ENCODE peak calls at places on chromosomes 4 and X, in nine cellular contexts. One of them, this sample, is unnamed.

GRCh38 chr4:121685257-121685656 is 11.5 kb downstream of the ANXA5 start:
- DNase-seq in IMR-90: peak
- DNase-seq in CD8-positive, alpha-beta memory T cell: no peak
- DNase-seq in AG04450: no peak
- DNase-seq in right cardiac atrium: no peak
- DNase-seq in heart right ventricle: no peak
- DNase-seq in sigmoid colon: no peak
- DNase-seq in testis: no peak
- DNase-seq in K562: no peak
- DNase-seq in this sample: no peak

GRCh38 chrX:83508526-83509245 is 596 bp downstream of the POU3F4 start:
- DNase-seq in K562: no peak
- DNase-seq in right cardiac atrium: peak
- DNase-seq in sigmoid colon: no peak
- DNase-seq in CD8-positive, alpha-beta memory T cell: no peak
- DNase-seq in heart right ventricle: no peak
- DNase-seq in IMR-90: no peak
- DNase-seq in testis: no peak
- DNase-seq in AG04450: no peak
- DNase-seq in this sample: no peak

GRCh38 chr4:169037491-169037890 is 27.4 kb upstream of the CBR4 start:
- DNase-seq in right cardiac atrium: no peak
- DNase-seq in CD8-positive, alpha-beta memory T cell: no peak
- DNase-seq in sigmoid colon: no peak
- DNase-seq in testis: no peak
- DNase-seq in K562: no peak
- DNase-seq in AG04450: no peak
- DNase-seq in IMR-90: no peak
- DNase-seq in heart right ventricle: no peak
- DNase-seq in this sample: no peak

GRCh38 chrX:54358424-54359211 is 772 bp upstream of the WNK3 start:
- DNase-seq in K562: no peak
- DNase-seq in sigmoid colon: peak
- DNase-seq in IMR-90: peak
- DNase-seq in heart right ventricle: peak
- DNase-seq in right cardiac atrium: peak
- DNase-seq in CD8-positive, alpha-beta memory T cell: peak
- DNase-seq in AG04450: peak
- DNase-seq in testis: peak
- DNase-seq in this sample: peak

GRCh38 chr4:186563761-186564160 is 8.4 kb upstream of the MTNR1A start:
- DNase-seq in right cardiac atrium: no peak
- DNase-seq in testis: no peak
- DNase-seq in heart right ventricle: no peak
- DNase-seq in IMR-90: no peak
- DNase-seq in sigmoid colon: no peak
- DNase-seq in CD8-positive, alpha-beta memory T cell: no peak
- DNase-seq in AG04450: no peak
- DNase-seq in K562: no peak
- DNase-seq in this sample: no peak

GRCh38 chrX:131588995-131589394 is 45.1 kb downstream of the OR13H1 start:
- DNase-seq in heart right ventricle: no peak
- DNase-seq in IMR-90: no peak
- DNase-seq in CD8-positive, alpha-beta memory T cell: no peak
- DNase-seq in testis: no peak
- DNase-seq in sigmoid colon: no peak
- DNase-seq in AG04450: no peak
- DNase-seq in K562: no peak
- DNase-seq in right cardiac atrium: no peak
- DNase-seq in this sample: no peak

GRCh38 chr4:87093443-87094123 is 126.8 kb downstream of the KLHL8 start:
- DNase-seq in IMR-90: peak
- DNase-seq in heart right ventricle: peak
- DNase-seq in K562: peak
- DNase-seq in AG04450: no peak
- DNase-seq in right cardiac atrium: no peak
- DNase-seq in CD8-positive, alpha-beta memory T cell: peak
- DNase-seq in testis: peak
- DNase-seq in sigmoid colon: no peak
- DNase-seq in this sample: no peak

GRCh38 chr4:102503831-102504786 is 3.0 kb downstream of the NFKB1 start:
- DNase-seq in AG04450: no peak
- DNase-seq in sigmoid colon: no peak
- DNase-seq in heart right ventricle: no peak
- DNase-seq in CD8-positive, alpha-beta memory T cell: peak
- DNase-seq in K562: no peak
- DNase-seq in IMR-90: no peak
- DNase-seq in testis: no peak
- DNase-seq in right cardiac atrium: no peak
- DNase-seq in this sample: peak

GRCh38 chrX:14039344-14039743 is 9.7 kb upstream of the GEMIN8 start:
- DNase-seq in testis: peak
- DNase-seq in right cardiac atrium: no peak
- DNase-seq in heart right ventricle: peak
- DNase-seq in AG04450: no peak
- DNase-seq in IMR-90: peak
- DNase-seq in K562: peak
- DNase-seq in sigmoid colon: no peak
- DNase-seq in CD8-positive, alpha-beta memory T cell: peak
- DNase-seq in this sample: peak

GRCh38 chrX:840556-840955 is 210.0 kb downstream of the SHOX start:
- DNase-seq in sigmoid colon: no peak
- DNase-seq in heart right ventricle: no peak
- DNase-seq in K562: no peak
- DNase-seq in testis: no peak
- DNase-seq in CD8-positive, alpha-beta memory T cell: no peak
- DNase-seq in IMR-90: no peak
- DNase-seq in right cardiac atrium: no peak
- DNase-seq in AG04450: no peak
- DNase-seq in this sample: no peak

GRCh38 chrX:40099046-40099968 is 1.5 kb upstream of the BCOR start:
- DNase-seq in right cardiac atrium: peak
- DNase-seq in sigmoid colon: peak
- DNase-seq in testis: peak
- DNase-seq in AG04450: no peak
- DNase-seq in K562: peak
- DNase-seq in heart right ventricle: peak
- DNase-seq in CD8-positive, alpha-beta memory T cell: peak
- DNase-seq in IMR-90: no peak
- DNase-seq in this sample: peak

GRCh38 chr4:19532120-19532848 is 719.4 kb upstream of the SLIT2 start:
- DNase-seq in IMR-90: peak
- DNase-seq in K562: no peak
- DNase-seq in testis: no peak
- DNase-seq in heart right ventricle: no peak
- DNase-seq in AG04450: no peak
- DNase-seq in right cardiac atrium: no peak
- DNase-seq in sigmoid colon: no peak
- DNase-seq in CD8-positive, alpha-beta memory T cell: no peak
- DNase-seq in this sample: no peak

GRCh38 chrX:46218373-46218772 is 326.8 kb downstream of the ZNF674 start:
- DNase-seq in heart right ventricle: no peak
- DNase-seq in sigmoid colon: no peak
- DNase-seq in right cardiac atrium: no peak
- DNase-seq in testis: no peak
- DNase-seq in CD8-positive, alpha-beta memory T cell: no peak
- DNase-seq in AG04450: no peak
- DNase-seq in IMR-90: no peak
- DNase-seq in K562: no peak
- DNase-seq in this sample: no peak

GRCh38 chr4:98932539-98932938 is 3.6 kb upstream of the EIF4E start:
- DNase-seq in right cardiac atrium: no peak
- DNase-seq in heart right ventricle: no peak
- DNase-seq in IMR-90: peak
- DNase-seq in sigmoid colon: no peak
- DNase-seq in testis: no peak
- DNase-seq in CD8-positive, alpha-beta memory T cell: no peak
- DNase-seq in AG04450: no peak
- DNase-seq in K562: no peak
- DNase-seq in this sample: no peak

GRCh38 chrX:54785901-54786300 is 12.2 kb downstream of the ITIH6 start:
- DNase-seq in right cardiac atrium: no peak
- DNase-seq in CD8-positive, alpha-beta memory T cell: no peak
- DNase-seq in IMR-90: no peak
- DNase-seq in heart right ventricle: no peak
- DNase-seq in AG04450: no peak
- DNase-seq in sigmoid colon: no peak
- DNase-seq in K562: peak
- DNase-seq in testis: peak
- DNase-seq in this sample: no peak

GRCh38 chr4:137226900-137227299 is 305.4 kb downstream of the PCDH18 start:
- DNase-seq in IMR-90: peak
- DNase-seq in AG04450: no peak
- DNase-seq in CD8-positive, alpha-beta memory T cell: no peak
- DNase-seq in heart right ventricle: no peak
- DNase-seq in right cardiac atrium: no peak
- DNase-seq in testis: no peak
- DNase-seq in K562: no peak
- DNase-seq in sigmoid colon: no peak
- DNase-seq in this sample: no peak

GRCh38 chrX:44744828-44745227 is 99.0 kb upstream of the DUSP21 start:
- DNase-seq in CD8-positive, alpha-beta memory T cell: no peak
- DNase-seq in sigmoid colon: no peak
- DNase-seq in testis: no peak
- DNase-seq in IMR-90: no peak
- DNase-seq in right cardiac atrium: no peak
- DNase-seq in K562: no peak
- DNase-seq in AG04450: no peak
- DNase-seq in heart right ventricle: no peak
- DNase-seq in this sample: no peak

GRCh38 chr4:16858275-16858752 is 40.1 kb downstream of the LDB2 start:
- DNase-seq in K562: no peak
- DNase-seq in right cardiac atrium: no peak
- DNase-seq in heart right ventricle: peak
- DNase-seq in CD8-positive, alpha-beta memory T cell: no peak
- DNase-seq in sigmoid colon: no peak
- DNase-seq in testis: no peak
- DNase-seq in AG04450: peak
- DNase-seq in IMR-90: peak
- DNase-seq in this sample: no peak

GRCh38 chr4:76545161-76545884 is 110.3 kb downstream of the SHROOM3 start:
- DNase-seq in sigmoid colon: no peak
- DNase-seq in CD8-positive, alpha-beta memory T cell: no peak
- DNase-seq in right cardiac atrium: no peak
- DNase-seq in heart right ventricle: no peak
- DNase-seq in K562: no peak
- DNase-seq in AG04450: no peak
- DNase-seq in IMR-90: peak
- DNase-seq in testis: no peak
- DNase-seq in this sample: no peak

GRCh38 chrX:18875256-18875878 is 108.5 kb downstream of the PHKA2 start:
- DNase-seq in sigmoid colon: no peak
- DNase-seq in right cardiac atrium: no peak
- DNase-seq in AG04450: no peak
- DNase-seq in CD8-positive, alpha-beta memory T cell: no peak
- DNase-seq in testis: no peak
- DNase-seq in IMR-90: no peak
- DNase-seq in K562: no peak
- DNase-seq in heart right ventricle: no peak
- DNase-seq in this sample: no peak

GRCh38 chr4:112521123-112522116 is 5.4 kb upstream of the NEUROG2 start:
- DNase-seq in sigmoid colon: no peak
- DNase-seq in heart right ventricle: no peak
- DNase-seq in CD8-positive, alpha-beta memory T cell: no peak
- DNase-seq in testis: no peak
- DNase-seq in IMR-90: no peak
- DNase-seq in AG04450: no peak
- DNase-seq in K562: no peak
- DNase-seq in right cardiac atrium: no peak
- DNase-seq in this sample: no peak

GRCh38 chr4:25330905-25331816 is 18.6 kb downstream of the ZCCHC4 start:
- DNase-seq in CD8-positive, alpha-beta memory T cell: no peak
- DNase-seq in AG04450: no peak
- DNase-seq in IMR-90: no peak
- DNase-seq in right cardiac atrium: no peak
- DNase-seq in testis: no peak
- DNase-seq in sigmoid colon: no peak
- DNase-seq in heart right ventricle: no peak
- DNase-seq in K562: no peak
- DNase-seq in this sample: no peak
- H3K4me3 ChIP-seq in CD8-positive, alpha-beta memory T cell: peak
- H3K4me3 ChIP-seq in AG04450: peak
- H3K4me3 ChIP-seq in IMR-90: no peak
- H3K4me3 ChIP-seq in right cardiac atrium: no peak
- H3K4me3 ChIP-seq in testis: no peak
- H3K4me3 ChIP-seq in sigmoid colon: peak
- H3K4me3 ChIP-seq in heart right ventricle: no peak
- H3K4me3 ChIP-seq in K562: no peak
- H3K4me3 ChIP-seq in this sample: peak

DNA sequence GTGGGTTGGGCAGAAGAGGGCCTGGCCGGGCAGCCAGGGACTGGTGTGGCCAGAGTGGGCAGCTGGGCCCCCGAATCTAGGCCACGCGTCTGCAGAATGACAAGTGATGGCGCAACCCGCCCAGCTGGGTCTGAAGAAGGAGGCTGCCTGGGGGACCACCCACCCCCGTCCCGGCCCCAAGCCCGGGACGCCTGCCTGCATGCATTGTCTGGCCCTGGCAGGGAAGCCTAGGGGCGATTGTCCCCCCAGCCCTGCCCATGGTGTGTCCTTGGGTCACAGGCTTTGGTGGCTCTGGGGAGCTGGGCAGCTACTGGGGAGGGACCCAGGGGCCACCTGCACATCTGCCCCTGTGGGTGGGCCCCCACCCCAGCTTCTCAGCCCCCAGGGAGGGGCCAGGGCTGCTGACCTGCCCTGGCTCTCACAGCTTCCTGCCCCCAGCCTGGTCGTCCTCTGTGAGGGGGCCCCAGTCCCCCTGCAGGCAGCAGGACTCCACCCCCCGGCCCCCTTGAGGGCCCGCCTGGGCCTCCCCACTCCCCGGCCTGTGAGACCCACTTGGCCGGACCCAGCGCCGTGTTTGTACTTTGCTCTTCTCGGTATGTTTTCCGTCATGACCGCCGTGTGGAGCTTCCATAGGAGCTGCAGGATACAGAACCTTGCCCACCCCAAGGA is 4.9 kb downstream of the FGFR3 start:
- DNase-seq in IMR-90: no peak
- DNase-seq in testis: no peak
- DNase-seq in right cardiac atrium: no peak
- DNase-seq in AG04450: no peak
- DNase-seq in heart right ventricle: no peak
- DNase-seq in CD8-positive, alpha-beta memory T cell: no peak
- DNase-seq in K562: no peak
- DNase-seq in sigmoid colon: no peak
- DNase-seq in this sample: no peak
- H3K4me3 ChIP-seq in IMR-90: no peak
- H3K4me3 ChIP-seq in testis: no peak
- H3K4me3 ChIP-seq in right cardiac atrium: no peak
- H3K4me3 ChIP-seq in AG04450: no peak
- H3K4me3 ChIP-seq in heart right ventricle: no peak
- H3K4me3 ChIP-seq in CD8-positive, alpha-beta memory T cell: no peak
- H3K4me3 ChIP-seq in K562: no peak
- H3K4me3 ChIP-seq in sigmoid colon: no peak
- H3K4me3 ChIP-seq in this sample: no peak

GRCh38 chrX:41655101-41655500 is 33.7 kb upstream of the GPR34 start:
- DNase-seq in CD8-positive, alpha-beta memory T cell: no peak
- DNase-seq in testis: no peak
- DNase-seq in heart right ventricle: no peak
- DNase-seq in sigmoid colon: no peak
- DNase-seq in IMR-90: no peak
- DNase-seq in right cardiac atrium: no peak
- DNase-seq in AG04450: no peak
- DNase-seq in K562: no peak
- DNase-seq in this sample: no peak
- H3K4me3 ChIP-seq in CD8-positive, alpha-beta memory T cell: no peak
- H3K4me3 ChIP-seq in testis: no peak
- H3K4me3 ChIP-seq in heart right ventricle: no peak
- H3K4me3 ChIP-seq in sigmoid colon: no peak
- H3K4me3 ChIP-seq in IMR-90: no peak
- H3K4me3 ChIP-seq in right cardiac atrium: no peak
- H3K4me3 ChIP-seq in AG04450: no peak
- H3K4me3 ChIP-seq in K562: no peak
- H3K4me3 ChIP-seq in this sample: no peak

GRCh38 chr4:91089194-91089593 is 962.0 kb downstream of the CCSER1 start:
- DNase-seq in heart right ventricle: no peak
- DNase-seq in AG04450: no peak
- DNase-seq in CD8-positive, alpha-beta memory T cell: no peak
- DNase-seq in K562: no peak
- DNase-seq in testis: no peak
- DNase-seq in right cardiac atrium: no peak
- DNase-seq in IMR-90: no peak
- DNase-seq in sigmoid colon: no peak
- DNase-seq in this sample: no peak
- H3K4me3 ChIP-seq in heart right ventricle: no peak
- H3K4me3 ChIP-seq in AG04450: no peak
- H3K4me3 ChIP-seq in CD8-positive, alpha-beta memory T cell: no peak
- H3K4me3 ChIP-seq in K562: no peak
- H3K4me3 ChIP-seq in testis: no peak
- H3K4me3 ChIP-seq in right cardiac atrium: no peak
- H3K4me3 ChIP-seq in IMR-90: no peak
- H3K4me3 ChIP-seq in sigmoid colon: no peak
- H3K4me3 ChIP-seq in this sample: no peak